ENCODE peak calls at places on chromosome 15, in ten cellular contexts. F is lower lobe of right lung, B is GM23338, D is PC-9, R is left lung, Y is gastrocnemius medialis, Z is neural crest cell, J is left ventricle myocardium inferior, S is nephron progenitor cell, U is WTC11. Q is an unnamed sample.

GRCh38 chr15:89051875-89052274 is 36.4 kb upstream of the ABHD2 start:
- DNase-seq in F (no peak), B (peak), D (no peak), R (no peak), Y (no peak), Z (no peak), J (no peak), S (no peak), U (no peak), Q (no peak)

GRCh38 chr15:90382305-90382704 is 5.7 kb upstream of the IQGAP1 start:
- DNase-seq in F (no peak), B (no peak), D (no peak), R (no peak), Y (no peak), Z (no peak), J (no peak), S (no peak), U (no peak), Q (no peak)

GRCh38 chr15:71115567-71116351 is 488 bp downstream of the THSD4 start:
- DNase-seq in F (peak), B (peak), D (peak), R (peak), Y (no peak), Z (peak), J (peak), S (peak), U (peak), Q (peak)

GRCh38 chr15:89409184-89409992 is 74.8 kb upstream of the POLG start:
- DNase-seq in F (no peak), B (no peak), D (no peak), R (no peak), Y (no peak), Z (no peak), J (no peak), S (no peak), U (peak), Q (no peak)

GRCh38 chr15:62052714-62053113 is 7.5 kb downstream of the VPS13C start:
- DNase-seq in F (no peak), B (no peak), D (no peak), R (no peak), Y (no peak), Z (no peak), J (no peak), S (no peak), U (no peak), Q (no peak)

GRCh38 chr15:75836953-75837321 is 6.3 kb upstream of the UBE2Q2 start:
- DNase-seq in F (peak), B (no peak), D (peak), R (no peak), Y (no peak), Z (no peak), J (no peak), S (no peak), U (no peak), Q (no peak)

GRCh38 chr15:81575436-81576123 is 201.6 kb upstream of the TMC3 start:
- DNase-seq in F (no peak), B (peak), D (no peak), R (no peak), Y (no peak), Z (no peak), J (no peak), S (no peak), U (no peak), Q (no peak)

GRCh38 chr15:88108991-88109390 is 147.5 kb downstream of the NTRK3 start:
- DNase-seq in F (no peak), B (no peak), D (no peak), R (no peak), Y (no peak), Z (no peak), J (no peak), S (no peak), U (no peak), Q (no peak)

GRCh38 chr15:90228960-90229359 is 4.8 kb downstream of the CIB1 start:
- DNase-seq in F (no peak), B (no peak), D (no peak), R (no peak), Y (no peak), Z (no peak), J (no peak), S (no peak), U (no peak), Q (no peak)

GRCh38 chr15:73233623-73234022 is 135.1 kb downstream of the HCN4 start:
- DNase-seq in F (no peak), B (no peak), D (no peak), R (no peak), Y (no peak), Z (no peak), J (no peak), S (no peak), U (no peak), Q (no peak)

GRCh38 chr15:41169784-41170183 is 53.7 kb upstream of the INO80 start:
- DNase-seq in F (peak), B (no peak), D (no peak), R (no peak), Y (no peak), Z (no peak), J (no peak), S (no peak), U (no peak), Q (no peak)

GRCh38 chr15:89469331-89470107 is 26.9 kb downstream of the RHCG start:
- DNase-seq in F (no peak), B (peak), D (no peak), R (no peak), Y (no peak), Z (no peak), J (no peak), S (no peak), U (no peak), Q (no peak)

GRCh38 chr15:66126057-66126855 is 127.3 kb downstream of the MEGF11 start:
- DNase-seq in F (no peak), B (no peak), D (no peak), R (no peak), Y (no peak), Z (no peak), J (no peak), S (peak), U (no peak), Q (no peak)

GRCh38 chr15:92619380-92620101 is 36.0 kb downstream of the FAM174B start:
- DNase-seq in F (no peak), B (no peak), D (no peak), R (no peak), Y (no peak), Z (no peak), J (no peak), S (no peak), U (no peak), Q (peak)

GRCh38 chr15:68409736-68410370 is 22.1 kb downstream of the ITGA11 start:
- DNase-seq in F (no peak), B (no peak), D (no peak), R (no peak), Y (no peak), Z (no peak), J (no peak), S (no peak), U (no peak), Q (peak)

GRCh38 chr15:43410572-43411214 is 39.8 kb downstream of the TUBGCP4 start:
- DNase-seq in F (no peak), B (peak), D (no peak), R (no peak), Y (no peak), Z (no peak), J (no peak), S (no peak), U (no peak), Q (no peak)

GRCh38 chr15:99954361-99955180 is 221.3 kb upstream of the LYSMD4 start:
- DNase-seq in F (no peak), B (no peak), D (no peak), R (no peak), Y (no peak), Z (no peak), J (no peak), S (no peak), U (no peak), Q (peak)

GRCh38 chr15:71355268-71355667 is 240.0 kb downstream of the THSD4 start:
- DNase-seq in F (no peak), B (no peak), D (no peak), R (no peak), Y (no peak), Z (no peak), J (no peak), S (no peak), U (no peak), Q (no peak)

GRCh38 chr15:29925227-29926082 is 103.2 kb upstream of the TJP1 start:
- DNase-seq in F (peak), B (peak), D (peak), R (no peak), Y (no peak), Z (peak), J (peak), S (peak), U (peak), Q (peak)

GRCh38 chr15:55283295-55284147 is 6.1 kb downstream of the RAB27A start:
- DNase-seq in F (peak), B (no peak), D (no peak), R (no peak), Y (no peak), Z (no peak), J (no peak), S (no peak), U (no peak), Q (no peak)

GRCh38 chr15:68821898-68822380 is 1.2 kb upstream of the ANP32A start:
- DNase-seq in F (no peak), B (peak), D (peak), R (no peak), Y (no peak), Z (no peak), J (no peak), S (no peak), U (no peak), Q (no peak)

GRCh38 chr15:64943512-64944225 is 32.0 kb downstream of the ANKDD1A start:
- DNase-seq in F (no peak), B (no peak), D (no peak), R (no peak), Y (no peak), Z (no peak), J (no peak), S (no peak), U (no peak), Q (no peak)

GRCh38 chr15:92570391-92570790 is 85.2 kb downstream of the FAM174B start:
- DNase-seq in F (no peak), B (no peak), D (no peak), R (no peak), Y (no peak), Z (no peak), J (no peak), S (no peak), U (no peak), Q (no peak)

GRCh38 chr15:29842290-29842689 is 20.0 kb upstream of the TJP1 start:
- DNase-seq in F (no peak), B (no peak), D (no peak), R (no peak), Y (no peak), Z (no peak), J (no peak), S (no peak), U (no peak), Q (no peak)

GRCh38 chr15:76991048-76991447 is 3.9 kb upstream of the PSTPIP1 start:
- DNase-seq in F (peak), B (no peak), D (no peak), R (peak), Y (no peak), Z (no peak), J (no peak), S (no peak), U (peak), Q (no peak)

GRCh38 chr15:31419820-31420219 is 93.2 kb downstream of the KLF13 start:
- DNase-seq in F (no peak), B (no peak), D (no peak), R (no peak), Y (no peak), Z (no peak), J (no peak), S (no peak), U (no peak), Q (no peak)

GRCh38 chr15:80776420-80777045 is 2.6 kb upstream of the CEMIP start:
- DNase-seq in F (peak), B (peak), D (peak), R (no peak), Y (peak), Z (peak), J (peak), S (peak), U (peak), Q (peak)

GRCh38 chr15:81216411-81216810 is 19.7 kb downstream of the IL16 start:
- DNase-seq in F (no peak), B (peak), D (no peak), R (no peak), Y (no peak), Z (no peak), J (peak), S (no peak), U (peak), Q (no peak)

GRCh38 chr15:76006136-76006778 is 6.0 kb downstream of the NRG4 start:
- DNase-seq in F (no peak), B (no peak), D (no peak), R (no peak), Y (peak), Z (no peak), J (no peak), S (no peak), U (no peak), Q (no peak)

GRCh38 chr15:31214864-31215489 is 111.7 kb upstream of the KLF13 start:
- DNase-seq in F (peak), B (no peak), D (no peak), R (peak), Y (peak), Z (no peak), J (peak), S (no peak), U (no peak), Q (peak)

GRCh38 chr15:92083190-92083589 is 229.7 kb downstream of the SLCO3A1 start:
- DNase-seq in F (no peak), B (no peak), D (no peak), R (no peak), Y (peak), Z (no peak), J (peak), S (no peak), U (no peak), Q (no peak)

GRCh38 chr15:80331886-80332406 is 72.2 kb upstream of the ARNT2 start:
- DNase-seq in F (no peak), B (no peak), D (no peak), R (peak), Y (no peak), Z (no peak), J (no peak), S (no peak), U (no peak), Q (no peak)

GRCh38 chr15:53758412-53758811 is 1.1 kb downstream of the WDR72 start:
- DNase-seq in F (no peak), B (peak), D (no peak), R (no peak), Y (no peak), Z (no peak), J (no peak), S (no peak), U (no peak), Q (no peak)

DNA sequence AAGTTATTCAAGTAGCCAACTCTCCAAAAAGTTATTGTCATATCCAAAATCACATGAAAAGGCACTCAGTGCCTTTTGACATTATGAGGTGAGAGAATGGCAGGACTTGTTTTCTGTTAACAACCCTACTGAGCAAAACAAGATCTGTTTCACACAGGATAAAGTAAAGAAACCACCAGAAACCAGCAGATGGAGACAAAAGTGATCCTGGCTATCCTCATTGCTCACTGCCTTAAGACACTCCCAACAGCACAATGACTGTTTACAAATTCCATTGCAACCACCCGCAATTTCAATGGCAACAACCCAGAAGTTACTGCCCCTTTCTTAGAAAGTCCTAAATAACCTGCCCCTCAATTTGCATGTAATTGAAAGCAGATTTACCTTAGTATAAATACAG is 352.6 kb upstream of the NDN start:
- DNase-seq in F (no peak), B (peak), D (no peak), R (no peak), Y (no peak), Z (no peak), J (no peak), S (no peak), U (no peak), Q (no peak)
- TF ChIP-seq CTCF in F (no peak), B (peak), D (no peak), R (no peak), Y (no peak), Z (peak), J (no peak), S (no peak), U (no peak), Q (no peak)

GRCh38 chr15:52567886-52568568 is 803 bp downstream of the ARPP19 start:
- DNase-seq in F (peak), B (peak), D (peak), R (peak), Y (peak), Z (no peak), J (no peak), S (peak), U (peak), Q (no peak)
- TF ChIP-seq CTCF in F (no peak), B (no peak), D (no peak), R (no peak), Y (no peak), Z (no peak), J (no peak), S (no peak), U (no peak), Q (no peak)

DNA sequence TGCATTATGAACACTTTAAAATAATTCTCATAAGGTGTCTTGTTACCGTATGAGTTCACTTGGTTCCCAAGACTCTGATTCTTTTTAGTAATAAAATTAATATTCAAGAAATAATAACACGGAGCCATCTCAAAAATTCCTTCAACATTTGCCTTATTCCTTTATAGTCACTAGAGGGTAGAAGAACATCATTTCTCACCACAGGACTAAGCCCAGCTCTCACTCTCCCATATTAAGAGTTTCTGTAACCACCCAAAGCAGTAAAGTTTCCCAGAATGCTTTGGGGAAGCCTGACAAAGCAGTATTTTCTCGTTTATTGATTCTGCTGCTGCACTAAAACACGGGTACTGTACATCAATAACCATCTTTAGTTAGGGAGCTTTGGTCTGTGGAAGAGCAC is 114.9 kb downstream of the MCTP2 start:
- DNase-seq in F (no peak), B (no peak), D (no peak), R (no peak), Y (no peak), Z (no peak), J (no peak), S (no peak), U (no peak), Q (no peak)
- TF ChIP-seq CTCF in F (no peak), B (no peak), D (no peak), R (no peak), Y (no peak), Z (no peak), J (no peak), S (no peak), U (no peak), Q (peak)

GRCh38 chr15:49826640-49827281 is 205.9 kb downstream of the DTWD1 start:
- DNase-seq in F (no peak), B (no peak), D (no peak), R (no peak), Y (no peak), Z (no peak), J (no peak), S (no peak), U (no peak), Q (no peak)

GRCh38 chr15:49827311-49827710 is 206.5 kb downstream of the DTWD1 start:
- DNase-seq in F (no peak), B (no peak), D (no peak), R (no peak), Y (no peak), Z (no peak), J (no peak), S (no peak), U (no peak), Q (peak)

GRCh38 chr15:49831206-49831965 is 210.5 kb downstream of the DTWD1 start:
- DNase-seq in F (no peak), B (no peak), D (no peak), R (no peak), Y (no peak), Z (no peak), J (peak), S (no peak), U (no peak), Q (peak)

GRCh38 chr15:49830411-49830810 is 209.6 kb downstream of the DTWD1 start:
- DNase-seq in F (no peak), B (peak), D (no peak), R (no peak), Y (no peak), Z (no peak), J (no peak), S (no peak), U (no peak), Q (no peak)

DNA sequence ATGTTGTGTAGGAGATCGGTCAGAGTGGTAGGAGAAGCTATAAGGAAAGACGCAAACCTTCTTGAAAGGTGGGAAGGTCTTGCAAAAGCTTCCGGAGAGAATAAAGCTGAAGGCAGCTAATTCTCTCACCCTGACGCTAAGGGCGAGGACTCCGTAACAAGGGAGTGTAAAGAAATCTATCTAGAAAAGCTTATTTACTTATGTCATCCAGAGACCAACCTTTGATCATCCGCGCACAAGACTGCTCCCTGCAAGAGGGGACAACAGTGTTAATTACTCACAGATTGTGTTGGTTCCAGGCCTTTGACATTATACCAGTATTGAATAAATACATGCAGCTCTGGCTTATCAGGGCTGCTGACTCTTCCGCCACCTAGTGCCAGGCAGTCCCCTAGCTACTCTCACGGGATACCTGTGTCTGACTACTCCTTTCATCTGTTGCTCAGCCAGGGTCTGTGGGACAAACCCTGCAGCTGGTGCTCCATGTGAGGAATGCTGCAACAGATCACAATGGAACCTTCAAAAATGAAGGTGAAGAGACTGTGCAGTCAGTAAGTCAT is 211.7 kb downstream of the DTWD1 start:
- DNase-seq in F (no peak), B (peak), D (peak), R (no peak), Y (no peak), Z (no peak), J (no peak), S (peak), U (peak), Q (no peak)
- TF ChIP-seq CTCF in F (no peak), B (peak), D (peak), R (no peak), Y (no peak), Z (no peak), J (peak), S (peak), U (peak), Q (no peak)

GRCh38 chr15:61033938-61034792 is 194.9 kb downstream of the RORA start:
- DNase-seq in F (no peak), B (no peak), D (no peak), R (no peak), Y (no peak), Z (no peak), J (no peak), S (no peak), U (no peak), Q (no peak)

GRCh38 chr15:61034793-61035710 is 194.1 kb downstream of the RORA start:
- DNase-seq in F (no peak), B (no peak), D (no peak), R (no peak), Y (no peak), Z (no peak), J (no peak), S (no peak), U (no peak), Q (no peak)

GRCh38 chr15:61032600-61033286 is 196.4 kb downstream of the RORA start:
- DNase-seq in F (no peak), B (no peak), D (no peak), R (no peak), Y (peak), Z (no peak), J (no peak), S (no peak), U (no peak), Q (no peak)

GRCh38 chr15:61036121-61036520 is 193.0 kb downstream of the RORA start:
- DNase-seq in F (no peak), B (no peak), D (no peak), R (no peak), Y (no peak), Z (no peak), J (no peak), S (no peak), U (no peak), Q (no peak)

GRCh38 chr15:61033319-61033718 is 195.8 kb downstream of the RORA start:
- DNase-seq in F (no peak), B (no peak), D (no peak), R (no peak), Y (no peak), Z (no peak), J (no peak), S (no peak), U (no peak), Q (no peak)
- TF ChIP-seq CTCF in F (no peak), B (no peak), D (no peak), R (no peak), Y (no peak), Z (no peak), J (no peak), S (no peak), U (no peak), Q (no peak)

Q was measured in uterus.